ENCODE peak calls at places on chromosomes 16 and 17, in ten cellular contexts. Y, L, U, F, C, Q, A, I, D and V are unnamed samples.

GRCh38 chr16:67855789-67856188 is 8.3 kb upstream of the CENPT start:
- DNase-seq in Y (no peak), L (no peak), U (no peak), F (no peak), C (no peak), Q (no peak), A (no peak), I (no peak), D (no peak), V (no peak)

GRCh38 chr16:66135376-66135775 is 231.1 kb upstream of the CDH5 start:
- DNase-seq in Y (peak; percentile 51), L (no peak), U (no peak), F (no peak), C (no peak), Q (peak; percentile 65), A (no peak), I (peak; percentile 75), D (no peak), V (no peak)

GRCh38 chr16:67939507-67940435 is 3.1 kb upstream of the PSMB10 start:
- DNase-seq in Y (no peak), L (no peak), U (no peak), F (peak; percentile 83), C (no peak), Q (no peak), A (peak; percentile 62), I (no peak), D (no peak), V (no peak)

GRCh38 chr17:55344514-55344997 is 77.1 kb downstream of the MMD start:
- DNase-seq in Y (no peak), L (no peak), U (no peak), F (no peak), C (no peak), Q (no peak), A (no peak), I (no peak), D (no peak), V (no peak)

GRCh38 chr17:77456951-77457548 is 316.3 kb downstream of the SEC14L1 start:
- DNase-seq in Y (no peak), L (no peak), U (no peak), F (no peak), C (peak; percentile 72), Q (no peak), A (no peak), I (no peak), D (no peak), V (no peak)

GRCh38 chr17:42378597-42379594 is 9.3 kb downstream of the STAT3 start:
- DNase-seq in Y (peak; percentile 30), L (no peak), U (no peak), F (no peak), C (peak; percentile 34), Q (peak; percentile 29), A (no peak), I (peak; percentile 42), D (no peak), V (no peak)

GRCh38 chr17:39639566-39640458 is 2.9 kb downstream of the STARD3 start:
- DNase-seq in Y (no peak), L (no peak), U (no peak), F (no peak), C (no peak), Q (no peak), A (no peak), I (no peak), D (no peak), V (no peak)

GRCh38 chr16:78684040-78684611 is 584.7 kb downstream of the WWOX start:
- DNase-seq in Y (peak; percentile 95), L (no peak), U (no peak), F (no peak), C (no peak), Q (peak; percentile 97), A (no peak), I (peak; percentile 93), D (no peak), V (no peak)

GRCh38 chr16:56346131-56346890 is 79.0 kb downstream of the AMFR start:
- DNase-seq in Y (no peak), L (no peak), U (no peak), F (peak; percentile 45), C (no peak), Q (no peak), A (no peak), I (no peak), D (no peak), V (no peak)

GRCh38 chr16:73054131-73054496 is 6.2 kb upstream of the ZFHX3 start:
- DNase-seq in Y (no peak), L (no peak), U (no peak), F (no peak), C (no peak), Q (peak; percentile 40), A (no peak), I (no peak), D (no peak), V (no peak)

GRCh38 chr16:73053038-73053378 is 5.1 kb upstream of the ZFHX3 start:
- DNase-seq in Y (no peak), L (no peak), U (no peak), F (no peak), C (no peak), Q (no peak), A (no peak), I (no peak), D (no peak), V (no peak)

GRCh38 chr16:73052441-73053030 is 4.6 kb upstream of the ZFHX3 start:
- DNase-seq in Y (no peak), L (no peak), U (no peak), F (no peak), C (no peak), Q (no peak), A (no peak), I (no peak), D (no peak), V (no peak)

GRCh38 chr16:73054732-73055481 is 7.0 kb upstream of the ZFHX3 start:
- DNase-seq in Y (peak; percentile 69), L (no peak), U (no peak), F (no peak), C (no peak), Q (peak; percentile 73), A (no peak), I (peak; percentile 72), D (no peak), V (no peak)

DNA sequence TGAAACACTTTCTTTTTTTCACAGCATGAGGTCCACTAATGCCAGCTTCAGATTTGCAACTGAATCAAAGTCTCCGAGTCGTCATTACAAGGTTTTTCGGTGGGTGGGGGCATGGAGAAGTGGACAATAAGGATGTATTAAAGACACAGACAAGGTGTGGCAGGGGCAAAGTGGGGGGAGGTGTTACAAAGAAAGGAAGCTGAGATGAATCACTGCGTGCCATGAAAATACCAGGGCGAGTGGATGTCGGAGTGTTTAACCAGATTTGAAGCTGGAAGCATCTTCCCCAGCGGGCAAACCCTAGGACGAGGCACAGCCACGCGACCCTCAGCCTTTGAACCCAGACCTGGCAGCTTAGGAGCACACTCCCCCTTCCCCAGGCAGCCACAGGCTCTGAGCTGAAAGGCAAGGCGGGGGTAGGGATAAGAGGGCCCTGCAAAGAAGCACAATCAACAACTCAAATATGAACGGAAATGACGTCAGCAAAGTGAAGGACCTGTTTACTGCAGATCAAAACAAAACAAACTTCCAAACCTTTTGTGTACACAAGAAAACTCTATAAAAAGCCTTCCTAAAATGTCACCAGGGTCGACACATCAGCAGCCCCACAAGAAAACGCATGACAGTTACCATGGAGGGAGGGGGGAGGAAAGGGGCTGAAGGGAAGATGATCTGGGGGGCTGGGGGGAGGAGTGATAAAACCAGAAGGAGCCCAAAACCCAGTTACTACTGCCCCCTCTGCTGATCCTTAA is 5.6 kb upstream of the ZFHX3 start:
- DNase-seq in Y (no peak), L (no peak), U (no peak), F (no peak), C (no peak), Q (peak; percentile 78), A (no peak), I (peak; percentile 65), D (no peak), V (no peak)
- TF ChIP-seq CTCF in Y (no peak), L (no peak), U (no peak), F (no peak), C (no peak), Q (no peak), A (no peak), I (no peak), D (no peak), V (no peak)

DNA sequence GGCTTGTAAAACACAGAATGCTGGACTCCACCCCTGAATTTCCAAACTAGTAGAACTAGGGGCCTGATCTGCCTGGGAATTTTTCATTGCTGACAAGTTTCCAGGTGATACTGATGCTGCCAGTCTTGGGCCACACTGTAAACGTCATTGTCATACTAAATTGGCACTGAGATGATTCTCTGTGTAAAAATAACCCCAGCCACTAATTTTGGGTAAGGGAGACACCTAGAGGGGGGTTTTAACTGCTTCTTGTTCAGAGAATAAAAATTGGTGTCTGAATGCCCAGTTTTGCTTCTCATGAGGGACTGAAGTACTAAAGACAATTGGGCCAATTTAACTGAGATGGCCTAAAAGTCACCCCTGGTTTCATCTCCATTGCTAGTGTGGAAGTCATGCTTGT is 5.0 kb upstream of the CDH13 start:
- DNase-seq in Y (no peak), L (no peak), U (no peak), F (no peak), C (no peak), Q (no peak), A (no peak), I (no peak), D (no peak), V (no peak)
- TF ChIP-seq CTCF in Y (peak; percentile 24), L (no peak), U (no peak), F (no peak), C (no peak), Q (peak; percentile 21), A (no peak), I (peak; percentile 4), D (no peak), V (no peak)

GRCh38 chr17:62987136-62987535 is 21.1 kb downstream of the TANC2 start:
- DNase-seq in Y (no peak), L (no peak), U (no peak), F (no peak), C (no peak), Q (no peak), A (no peak), I (no peak), D (no peak), V (no peak)
- TF ChIP-seq CTCF in Y (peak; percentile 26), L (no peak), U (peak; percentile 37), F (no peak), C (no peak), Q (peak; percentile 22), A (no peak), I (peak; percentile 9), D (no peak), V (no peak)

GRCh38 chr16:2472488-2472864 is 1.4 kb downstream of the NTN3 start:
- DNase-seq in Y (no peak), L (no peak), U (no peak), F (peak; percentile 59), C (no peak), Q (no peak), A (no peak), I (no peak), D (no peak), V (no peak)
- TF ChIP-seq CTCF in Y (no peak), L (no peak), U (no peak), F (no peak), C (no peak), Q (no peak), A (no peak), I (no peak), D (no peak), V (no peak)